ENCODE peak calls at places on chromosomes 11 and 22, in five cellular contexts. P is right cardiac atrium, Z is IMR-90, H is foreskin fibroblast, I is fibroblast of lung. U is an unnamed sample.

GRCh38 chr22:42680648-42681047 is 31.5 kb upstream of the CYB5R3 start:
- DNase-seq in P (peak), Z (peak), H (peak), I (peak), U (no peak)

GRCh38 chr11:12449961-12450715 is 72.8 kb downstream of the PARVA start:
- DNase-seq in P (no peak), Z (peak), H (peak), I (peak), U (no peak)

GRCh38 chr11:133835258-133836075 is 9.8 kb downstream of the SPATA19 start:
- DNase-seq in P (no peak), Z (peak), H (peak), I (peak), U (no peak)

GRCh38 chr11:69642549-69642912 is 1.6 kb downstream of the CCND1 start:
- DNase-seq in P (peak), Z (no peak), H (no peak), I (no peak), U (no peak)

GRCh38 chr11:2564588-2565440 is 120.0 kb downstream of the KCNQ1 start:
- DNase-seq in P (peak), Z (no peak), H (no peak), I (no peak), U (peak)

GRCh38 chr11:104582431-104582830 is 315.8 kb downstream of the CASP12 start:
- DNase-seq in P (no peak), Z (no peak), H (peak), I (no peak), U (no peak)

GRCh38 chr22:43385770-43386641 is 25.8 kb upstream of the MPPED1 start:
- DNase-seq in P (peak), Z (peak), H (peak), I (peak), U (peak)

GRCh38 chr22:41447435-41448188 is 1.0 kb upstream of the TOB2 start:
- DNase-seq in P (peak), Z (peak), H (peak), I (peak), U (peak)

GRCh38 chr11:3109921-3110706 is 52.9 kb upstream of the CARS1 start:
- DNase-seq in P (peak), Z (no peak), H (peak), I (no peak), U (peak)

GRCh38 chr11:84164722-84165121 is 878.6 kb upstream of the CCDC90B start:
- DNase-seq in P (no peak), Z (no peak), H (no peak), I (peak), U (no peak)

GRCh38 chr11:93537022-93537421 is 6.2 kb downstream of the SMCO4 start:
- DNase-seq in P (peak), Z (no peak), H (no peak), I (no peak), U (no peak)

GRCh38 chr11:10566257-10566956 is 2.1 kb downstream of the LYVE1 start:
- DNase-seq in P (no peak), Z (no peak), H (peak), I (no peak), U (no peak)

GRCh38 chr11:78698612-78699011 is 123.9 kb upstream of the NARS2 start:
- DNase-seq in P (peak), Z (peak), H (peak), I (peak), U (no peak)

DNA sequence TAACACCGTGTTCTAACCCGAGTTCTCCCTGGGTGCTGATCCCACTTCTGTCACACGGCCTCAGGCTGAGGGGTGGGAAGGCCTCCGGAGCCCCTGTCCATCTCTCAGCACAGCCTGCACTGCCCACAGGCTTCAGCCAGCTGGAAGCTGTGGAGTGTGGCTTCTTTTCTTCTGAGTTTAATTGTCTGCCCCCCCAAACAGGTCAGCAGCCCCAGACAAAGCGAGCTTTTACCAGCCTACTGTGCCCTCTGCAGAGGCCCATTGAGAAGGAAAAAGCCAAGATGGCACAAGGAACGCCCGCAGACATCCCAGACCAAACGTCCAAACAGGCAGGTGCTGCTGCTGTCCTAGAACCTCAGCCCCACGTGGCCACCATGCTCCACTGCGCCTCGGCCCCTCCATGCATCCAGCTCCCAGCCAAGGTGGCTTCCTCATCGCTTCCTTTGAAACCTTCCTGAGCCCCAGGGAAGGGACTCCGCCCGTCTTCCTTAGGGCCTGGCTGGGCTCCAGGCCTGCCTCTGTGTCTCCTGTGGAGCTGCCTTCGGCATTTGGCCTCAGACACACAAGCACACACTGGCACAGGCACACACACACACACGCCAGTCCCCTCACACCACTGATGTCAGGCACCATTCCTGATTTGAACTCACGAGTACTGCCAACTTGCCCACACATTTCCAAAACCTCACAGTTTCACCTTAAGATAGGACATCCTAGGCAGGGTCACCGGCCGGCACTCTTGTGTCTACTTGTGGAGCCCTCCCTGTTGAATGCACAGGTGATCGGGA is 1.7 kb downstream of the MOB2 start:
- DNase-seq in P (peak), Z (no peak), H (no peak), I (no peak), U (peak)
- H3K4me3 ChIP-seq in P (no peak), Z (no peak), H (no peak), I (no peak), U (no peak)

DNA sequence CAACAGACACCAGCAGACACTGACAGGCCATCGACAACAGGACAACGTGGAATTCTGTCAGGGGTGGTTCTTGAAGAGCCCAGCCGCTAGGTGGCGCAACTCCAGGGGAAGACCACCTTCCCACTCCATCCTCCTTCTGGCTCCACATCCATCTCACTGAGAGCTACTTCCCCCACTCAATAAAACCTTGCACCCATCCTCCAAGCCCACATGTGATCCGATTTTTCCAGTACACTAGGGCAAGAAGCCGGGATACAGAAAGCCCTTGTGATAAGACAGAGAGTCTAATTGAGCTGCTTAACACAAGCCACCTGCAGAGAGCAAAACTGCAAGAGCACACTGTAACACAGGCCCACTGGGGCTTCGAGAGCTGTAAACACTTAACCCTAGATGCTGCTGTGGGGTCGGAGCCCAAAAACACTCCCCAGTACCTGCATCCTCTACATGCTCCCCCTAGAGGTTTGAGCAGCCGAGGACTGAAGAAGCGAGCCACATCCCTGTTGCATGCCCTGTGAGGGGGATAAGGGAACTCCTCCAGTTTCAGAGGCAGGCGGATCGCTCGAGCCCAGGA is 11.5 kb upstream of the RAB39A start:
- DNase-seq in P (no peak), Z (no peak), H (peak), I (peak), U (no peak)
- H3K4me3 ChIP-seq in P (no peak), Z (no peak), H (no peak), I (no peak), U (no peak)

GRCh38 chr11:111414936-111415335 is 35.9 kb upstream of the POU2AF1 start:
- DNase-seq in P (no peak), Z (no peak), H (no peak), I (no peak), U (no peak)
- H3K4me3 ChIP-seq in P (no peak), Z (no peak), H (no peak), I (no peak), U (no peak)

DNA sequence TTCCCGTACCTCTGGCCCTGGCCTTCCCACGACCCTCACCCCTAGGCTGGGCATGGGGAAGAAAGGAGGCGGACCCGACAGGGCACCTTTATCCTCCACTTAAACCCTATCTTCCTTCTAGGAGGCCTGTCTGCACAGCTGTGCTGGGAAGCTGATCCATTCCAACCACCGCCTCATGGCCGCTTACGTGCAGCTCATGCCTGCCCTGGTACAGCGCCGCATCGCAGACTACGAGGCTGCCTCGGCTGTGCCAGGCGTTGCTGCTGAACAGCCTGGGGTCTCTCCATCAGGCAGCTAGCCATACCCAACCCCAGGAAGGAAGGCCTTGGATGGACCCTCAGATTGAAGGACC is 599 bp downstream of the TIMM10B start:
- DNase-seq in P (no peak), Z (no peak), H (peak), I (no peak), U (no peak)
- H3K4me3 ChIP-seq in P (peak), Z (peak), H (peak), I (peak), U (peak)

DNA sequence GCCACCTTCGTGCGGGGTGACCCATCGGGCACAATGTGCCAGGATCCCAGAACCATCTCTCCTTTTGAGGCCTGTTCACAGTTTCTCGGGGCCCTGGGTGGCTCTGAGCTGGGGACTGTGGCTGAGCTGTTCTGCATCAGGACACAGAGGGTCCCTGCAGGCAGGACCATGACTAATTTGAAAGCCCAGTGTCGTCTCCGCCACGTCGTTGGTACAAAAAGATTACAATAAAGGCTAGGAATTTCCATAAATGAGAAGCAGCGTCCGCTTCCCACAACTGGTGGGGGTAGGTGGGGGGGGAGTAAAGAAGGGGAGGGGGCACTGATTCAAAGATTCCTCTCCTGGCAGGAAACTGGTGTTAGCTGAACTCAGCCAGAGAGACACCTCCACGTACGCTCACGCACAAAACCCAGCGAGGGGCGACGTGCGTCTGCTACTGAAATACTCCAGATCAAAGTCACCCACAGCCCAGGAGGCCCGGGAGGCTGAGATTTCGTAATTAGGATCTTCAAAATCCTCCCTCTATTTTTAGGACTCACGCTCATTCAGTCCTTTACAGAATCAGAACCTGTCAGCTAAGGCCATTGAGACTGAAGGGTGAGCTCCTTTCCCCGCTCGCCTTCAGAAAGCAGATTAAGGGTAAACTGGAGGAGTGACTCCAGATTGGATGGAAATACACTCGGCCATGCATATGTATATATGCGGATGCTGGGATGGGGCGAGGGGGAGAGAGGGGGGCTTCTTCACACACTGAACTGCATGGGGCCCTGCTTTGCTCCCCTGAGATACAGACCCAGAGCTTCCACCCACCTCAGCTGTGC is 10.9 kb downstream of the MN1 start:
- DNase-seq in P (no peak), Z (no peak), H (peak), I (peak), U (no peak)
- H3K4me3 ChIP-seq in P (no peak), Z (no peak), H (no peak), I (no peak), U (no peak)

GRCh38 chr22:36359172-36359973 is 28.4 kb downstream of the MYH9 start:
- DNase-seq in P (peak), Z (no peak), H (no peak), I (no peak), U (no peak)
- H3K4me3 ChIP-seq in P (no peak), Z (no peak), H (no peak), I (no peak), U (no peak)

GRCh38 chr22:20464912-20465758 is 27.5 kb upstream of the SCARF2 start:
- DNase-seq in P (no peak), Z (no peak), H (no peak), I (no peak), U (no peak)

GRCh38 chr22:20463324-20464095 is 25.9 kb upstream of the SCARF2 start:
- DNase-seq in P (no peak), Z (no peak), H (no peak), I (no peak), U (no peak)

GRCh38 chr22:20466659-20467379 is 28.8 kb downstream of the KLHL22 start:
- DNase-seq in P (no peak), Z (no peak), H (no peak), I (no peak), U (no peak)

GRCh38 chr22:20465759-20466077 is 28.1 kb upstream of the SCARF2 start:
- DNase-seq in P (no peak), Z (no peak), H (no peak), I (no peak), U (no peak)

GRCh38 chr22:20464096-20464614 is 26.5 kb upstream of the SCARF2 start:
- DNase-seq in P (peak), Z (no peak), H (no peak), I (no peak), U (no peak)
- H3K4me3 ChIP-seq in P (no peak), Z (no peak), H (no peak), I (no peak), U (no peak)

GRCh38 chr11:73783483-73784020 is 4.1 kb upstream of the MRPL48 start:
- DNase-seq in P (no peak), Z (no peak), H (no peak), I (no peak), U (no peak)

GRCh38 chr11:73781303-73781702 is 6.4 kb upstream of the MRPL48 start:
- DNase-seq in P (no peak), Z (no peak), H (no peak), I (no peak), U (no peak)

GRCh38 chr11:73787051-73787642 is 527 bp upstream of the MRPL48 start:
- DNase-seq in P (no peak), Z (no peak), H (no peak), I (no peak), U (no peak)

GRCh38 chr11:73784734-73785133 is 2.9 kb upstream of the MRPL48 start:
- DNase-seq in P (no peak), Z (no peak), H (no peak), I (no peak), U (no peak)

GRCh38 chr11:73784080-73784634 is 3.5 kb upstream of the MRPL48 start:
- DNase-seq in P (no peak), Z (peak), H (peak), I (no peak), U (no peak)
- H3K4me3 ChIP-seq in P (no peak), Z (no peak), H (no peak), I (no peak), U (no peak)

GRCh38 chr11:44176541-44177213 is 81.2 kb downstream of the EXT2 start:
- DNase-seq in P (no peak), Z (no peak), H (no peak), I (no peak), U (no peak)

GRCh38 chr11:44177905-44178304 is 82.4 kb downstream of the EXT2 start:
- DNase-seq in P (no peak), Z (no peak), H (no peak), I (no peak), U (no peak)

GRCh38 chr11:44171518-44171917 is 76.0 kb downstream of the EXT2 start:
- DNase-seq in P (no peak), Z (no peak), H (no peak), I (peak), U (no peak)

GRCh38 chr11:44172966-44173365 is 77.5 kb downstream of the EXT2 start:
- DNase-seq in P (no peak), Z (no peak), H (no peak), I (no peak), U (no peak)

GRCh38 chr11:44174846-44175245 is 79.4 kb downstream of the EXT2 start:
- DNase-seq in P (no peak), Z (no peak), H (no peak), I (no peak), U (no peak)
- H3K4me3 ChIP-seq in P (no peak), Z (no peak), H (no peak), I (no peak), U (no peak)

GRCh38 chr11:6320411-6321207 is at the start of gene CAVIN3:
- DNase-seq in P (peak), Z (peak), H (peak), I (peak), U (peak)

GRCh38 chr11:6321356-6321755 is 1.1 kb upstream of the CAVIN3 start:
- DNase-seq in P (peak), Z (no peak), H (peak), I (no peak), U (no peak)

GRCh38 chr11:6319879-6320410 is 356 bp downstream of the CAVIN3 start:
- DNase-seq in P (peak), Z (peak), H (peak), I (peak), U (peak)

GRCh38 chr11:6321961-6322362 is 1.7 kb upstream of the CAVIN3 start:
- DNase-seq in P (no peak), Z (peak), H (peak), I (peak), U (no peak)

DNA sequence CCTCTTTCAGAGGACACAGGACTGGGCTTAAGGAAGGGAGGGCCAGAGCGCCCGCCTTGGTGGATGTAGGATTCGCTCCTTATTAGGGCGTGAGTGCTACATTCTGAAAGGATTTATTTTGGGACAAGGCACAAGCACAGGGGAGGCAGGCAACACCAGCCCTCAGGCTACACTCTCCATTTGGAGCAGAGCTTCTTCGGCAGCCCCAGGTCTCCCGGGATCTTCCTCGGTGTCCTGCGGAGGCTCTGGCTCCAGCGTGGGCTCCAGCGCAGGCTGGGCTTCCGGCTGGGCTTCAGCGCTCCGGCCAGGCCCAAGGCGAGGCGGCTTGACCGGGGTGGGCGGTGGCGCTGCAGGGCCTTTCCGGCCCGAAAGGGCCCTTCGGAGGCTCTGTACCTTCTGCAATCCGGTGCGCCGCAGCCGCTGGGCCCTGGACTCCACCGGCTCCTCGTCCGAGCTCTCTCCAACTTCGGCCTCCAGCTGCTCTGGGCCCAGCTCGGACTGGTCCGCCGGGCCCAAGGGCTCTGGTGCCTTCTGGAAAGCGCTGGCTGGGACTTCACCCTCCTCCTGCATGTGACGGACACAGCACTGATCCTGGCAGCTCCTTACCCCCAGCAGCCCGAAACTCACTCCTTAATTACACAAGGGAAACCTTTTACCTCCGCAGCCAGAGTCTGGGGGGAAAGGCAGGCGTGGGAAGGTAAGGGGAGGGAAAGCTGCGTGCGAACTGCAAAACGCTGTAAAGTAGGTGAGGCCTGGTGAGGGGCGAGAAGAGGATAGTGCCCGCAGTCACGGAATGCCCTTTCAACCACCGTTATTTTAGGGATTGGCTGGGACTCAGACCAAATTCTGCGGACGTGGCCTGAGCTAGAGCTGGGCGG is 1.1 kb downstream of the CAVIN3 start:
- DNase-seq in P (peak), Z (peak), H (peak), I (peak), U (peak)
- H3K4me3 ChIP-seq in P (peak), Z (peak), H (peak), I (peak), U (peak)